ENCODE peak calls at places on chromosomes 5 and 9, in ten cellular contexts. V, U, H, B, Y, L, A, W, O and T are unnamed samples.

GRCh38 chr5:50440651-50441478 is at the start of gene EMB:
- DNase-seq in V (peak), U (peak), H (peak), B (peak), Y (peak), L (peak), A (peak), W (no peak), O (peak), T (peak)

GRCh38 chr5:143887901-143888648 is 76.1 kb downstream of the HMHB1 start:
- DNase-seq in V (no peak), U (no peak), H (peak), B (no peak), Y (no peak), L (peak), A (peak), W (no peak), O (no peak), T (no peak)

GRCh38 chr5:145762833-145763232 is 72.3 kb downstream of the PRELID2 start:
- DNase-seq in V (no peak), U (no peak), H (no peak), B (no peak), Y (no peak), L (no peak), A (no peak), W (no peak), O (no peak), T (no peak)

GRCh38 chr9:97324954-97325353 is 17.5 kb downstream of the CCDC180 start:
- DNase-seq in V (no peak), U (no peak), H (no peak), B (no peak), Y (no peak), L (no peak), A (no peak), W (no peak), O (no peak), T (no peak)

GRCh38 chr9:32854271-32854670 is 70.9 kb downstream of the TMEM215 start:
- DNase-seq in V (no peak), U (no peak), H (no peak), B (no peak), Y (no peak), L (no peak), A (no peak), W (no peak), O (no peak), T (no peak)

GRCh38 chr5:174752121-174752520 is 27.7 kb downstream of the MSX2 start:
- DNase-seq in V (no peak), U (no peak), H (no peak), B (no peak), Y (no peak), L (no peak), A (no peak), W (no peak), O (no peak), T (no peak)

GRCh38 chr5:110165366-110165765 is 475.6 kb downstream of the MAN2A1 start:
- DNase-seq in V (no peak), U (no peak), H (no peak), B (no peak), Y (no peak), L (no peak), A (no peak), W (no peak), O (no peak), T (no peak)

GRCh38 chr9:89204811-89205210 is 26.2 kb upstream of the SHC3 start:
- DNase-seq in V (no peak), U (no peak), H (no peak), B (no peak), Y (no peak), L (no peak), A (no peak), W (no peak), O (no peak), T (no peak)

GRCh38 chr5:142720561-142721275 is 34.8 kb upstream of the FGF1 start:
- DNase-seq in V (no peak), U (peak), H (peak), B (no peak), Y (no peak), L (no peak), A (no peak), W (no peak), O (no peak), T (no peak)

GRCh38 chr5:28313543-28314334 is 1275.4 kb upstream of the CDH9 start:
- DNase-seq in V (no peak), U (no peak), H (no peak), B (no peak), Y (no peak), L (no peak), A (peak), W (no peak), O (no peak), T (no peak)

GRCh38 chr9:38164659-38165221 is 95.7 kb upstream of the SHB start:
- DNase-seq in V (no peak), U (no peak), H (no peak), B (no peak), Y (no peak), L (no peak), A (no peak), W (no peak), O (no peak), T (no peak)

GRCh38 chr9:136567651-136568287 is 21.9 kb upstream of the NOTCH1 start:
- DNase-seq in V (peak), U (peak), H (peak), B (peak), Y (peak), L (peak), A (peak), W (no peak), O (no peak), T (no peak)

GRCh38 chr9:94656190-94656589 is 16.9 kb upstream of the FBP1 start:
- DNase-seq in V (no peak), U (no peak), H (no peak), B (no peak), Y (no peak), L (no peak), A (no peak), W (no peak), O (no peak), T (no peak)

GRCh38 chr9:88580961-88581360 is 46.0 kb downstream of the NXNL2 start:
- DNase-seq in V (no peak), U (no peak), H (no peak), B (no peak), Y (no peak), L (no peak), A (no peak), W (no peak), O (no peak), T (no peak)

GRCh38 chr9:133605446-133605845 is 3.7 kb downstream of the FAM163B start:
- DNase-seq in V (no peak), U (no peak), H (no peak), B (no peak), Y (no peak), L (no peak), A (no peak), W (no peak), O (no peak), T (no peak)

GRCh38 chr9:133604856-133605255 is 4.3 kb downstream of the FAM163B start:
- DNase-seq in V (no peak), U (peak), H (no peak), B (no peak), Y (no peak), L (no peak), A (no peak), W (no peak), O (no peak), T (no peak)

GRCh38 chr9:133605856-133606721 is 3.1 kb downstream of the FAM163B start:
- DNase-seq in V (no peak), U (no peak), H (no peak), B (no peak), Y (no peak), L (no peak), A (no peak), W (no peak), O (no peak), T (no peak)

GRCh38 chr9:133603165-133603927 is 5.8 kb downstream of the FAM163B start:
- DNase-seq in V (no peak), U (no peak), H (no peak), B (no peak), Y (peak), L (no peak), A (no peak), W (no peak), O (no peak), T (no peak)

DNA sequence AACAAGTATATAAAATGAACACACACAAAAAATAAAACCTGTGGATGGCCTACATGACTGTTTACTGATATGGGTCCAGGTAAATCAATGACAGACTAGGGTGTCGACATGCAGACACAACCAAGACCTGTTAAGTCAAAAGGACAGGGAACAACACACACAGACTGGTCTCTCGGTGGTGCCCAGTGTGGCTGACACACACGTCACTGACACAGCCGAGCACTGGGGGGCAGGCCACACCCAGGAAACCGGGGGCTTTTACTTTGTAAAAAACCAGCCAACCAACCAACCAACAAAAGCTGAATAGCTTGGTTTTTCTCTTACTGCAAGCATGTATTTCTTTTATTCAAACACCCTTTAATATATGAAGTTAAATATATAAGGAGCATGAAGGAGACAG is 5.0 kb downstream of the FAM163B start:
- DNase-seq in V (no peak), U (no peak), H (peak), B (no peak), Y (no peak), L (no peak), A (no peak), W (no peak), O (no peak), T (no peak)
- TF ChIP-seq CTCF in V (no peak), U (no peak), H (no peak), B (no peak), Y (no peak), L (no peak), A (no peak), W (peak), O (no peak), T (no peak)

GRCh38 chr9:133737071-133737773 is 930 bp downstream of the SARDH start:
- DNase-seq in V (no peak), U (no peak), H (no peak), B (no peak), Y (no peak), L (no peak), A (no peak), W (no peak), O (no peak), T (no peak)
- TF ChIP-seq CTCF in V (no peak), U (no peak), H (no peak), B (no peak), Y (no peak), L (no peak), A (no peak), W (no peak), O (no peak), T (no peak)

DNA sequence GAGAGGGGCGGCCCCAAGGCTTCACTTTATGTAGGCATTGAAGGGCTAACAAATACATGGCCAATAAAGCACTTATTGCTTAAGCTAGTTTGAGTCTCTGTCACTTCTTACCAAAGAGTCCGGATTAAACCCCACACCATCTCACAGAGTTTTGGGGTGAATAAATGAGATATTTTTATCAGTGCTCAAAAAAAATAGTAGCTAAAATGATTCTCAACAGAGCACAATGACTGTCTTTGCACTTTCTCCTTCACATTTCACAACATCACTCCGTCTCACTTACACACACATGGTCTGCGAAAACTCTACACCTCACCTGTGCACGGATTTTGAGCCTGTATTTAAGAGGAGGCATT is 92.9 kb downstream of the LMX1B start:
- DNase-seq in V (no peak), U (no peak), H (no peak), B (no peak), Y (no peak), L (no peak), A (no peak), W (no peak), O (no peak), T (no peak)
- TF ChIP-seq CTCF in V (no peak), U (no peak), H (no peak), B (no peak), Y (no peak), L (no peak), A (no peak), W (no peak), O (no peak), T (no peak)

GRCh38 chr9:114156311-114156657 is 947 bp downstream of the COL27A1 start:
- DNase-seq in V (no peak), U (no peak), H (peak), B (no peak), Y (no peak), L (no peak), A (no peak), W (no peak), O (no peak), T (no peak)

GRCh38 chr9:114155263-114155966 is at the start of gene COL27A1:
- DNase-seq in V (peak), U (peak), H (peak), B (peak), Y (peak), L (peak), A (peak), W (no peak), O (peak), T (peak)

GRCh38 chr9:114155967-114156294 is 594 bp downstream of the COL27A1 start:
- DNase-seq in V (no peak), U (no peak), H (no peak), B (no peak), Y (peak), L (no peak), A (no peak), W (no peak), O (peak), T (no peak)

GRCh38 chr9:114157516-114158176 is 2.3 kb downstream of the COL27A1 start:
- DNase-seq in V (no peak), U (no peak), H (peak), B (no peak), Y (no peak), L (no peak), A (peak), W (no peak), O (no peak), T (no peak)

GRCh38 chr9:114156658-114157421 is 1.5 kb downstream of the COL27A1 start:
- DNase-seq in V (peak), U (no peak), H (peak), B (no peak), Y (peak), L (peak), A (peak), W (no peak), O (peak), T (peak)
- TF ChIP-seq CTCF in V (no peak), U (no peak), H (no peak), B (no peak), Y (no peak), L (no peak), A (peak), W (peak), O (no peak), T (no peak)

GRCh38 chr5:139295692-139296091 is 2.2 kb downstream of the MATR3 start:
- DNase-seq in V (no peak), U (no peak), H (peak), B (no peak), Y (no peak), L (peak), A (no peak), W (no peak), O (no peak), T (no peak)

GRCh38 chr5:139296198-139296597 is 2.7 kb downstream of the MATR3 start:
- DNase-seq in V (no peak), U (no peak), H (no peak), B (no peak), Y (no peak), L (no peak), A (no peak), W (no peak), O (no peak), T (no peak)

GRCh38 chr5:139293199-139293503 is 389 bp upstream of the MATR3 start:
- DNase-seq in V (no peak), U (no peak), H (no peak), B (no peak), Y (no peak), L (no peak), A (no peak), W (no peak), O (no peak), T (no peak)

GRCh38 chr5:139293504-139294371 is at the start of gene MATR3:
- DNase-seq in V (peak), U (peak), H (peak), B (peak), Y (peak), L (peak), A (peak), W (no peak), O (peak), T (peak)

DNA sequence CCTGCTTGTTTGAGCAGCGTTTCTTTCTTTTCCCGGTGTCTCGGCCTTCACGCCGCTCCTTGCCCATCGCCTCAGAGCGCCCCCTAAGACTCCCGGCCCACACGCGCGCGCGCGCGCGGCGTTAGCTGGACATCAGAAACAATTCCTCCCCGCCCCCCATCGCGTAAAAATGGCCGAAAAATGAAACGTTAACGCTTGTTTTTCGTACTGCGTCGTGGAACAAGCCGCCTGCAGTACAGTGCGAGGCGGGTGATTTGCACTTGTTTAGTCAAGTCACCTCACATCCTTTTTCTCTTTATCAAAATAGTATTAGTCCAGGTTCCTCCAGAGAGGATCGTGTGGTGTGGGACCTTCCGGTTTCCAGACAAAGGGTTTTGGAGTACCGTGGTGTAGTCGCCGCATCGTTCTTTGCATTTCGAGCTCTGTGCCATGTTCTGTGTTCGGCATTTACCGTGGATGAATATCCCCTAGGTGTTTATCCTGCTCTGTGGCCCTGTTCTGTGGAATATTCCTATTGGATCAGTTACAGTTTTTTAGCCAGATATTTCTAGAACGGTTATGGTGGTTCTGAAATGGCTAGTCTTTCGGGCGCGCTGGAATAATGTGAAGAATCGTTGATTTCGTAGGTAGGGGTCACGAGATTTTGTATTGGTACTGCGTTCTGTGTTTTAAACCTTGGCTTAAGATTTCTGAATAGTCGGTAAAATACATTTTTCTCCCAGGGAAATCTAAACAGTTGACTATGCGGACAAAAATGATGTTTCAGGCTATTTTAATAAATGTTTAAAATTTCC is 1.0 kb downstream of the MATR3 start:
- DNase-seq in V (peak), U (peak), H (peak), B (peak), Y (peak), L (peak), A (peak), W (no peak), O (peak), T (peak)
- TF ChIP-seq CTCF in V (peak), U (peak), H (peak), B (peak), Y (no peak), L (peak), A (peak), W (peak), O (peak), T (peak)

GRCh38 chr9:124854822-124855221 is 1.6 kb downstream of the WDR38 start:
- DNase-seq in V (no peak), U (no peak), H (no peak), B (no peak), Y (no peak), L (no peak), A (no peak), W (no peak), O (no peak), T (no peak)
- TF ChIP-seq CTCF in V (no peak), U (no peak), H (no peak), B (no peak), Y (no peak), L (no peak), A (no peak), W (no peak), O (no peak), T (no peak)

GRCh38 chr9:14661421-14662059 is 31.7 kb downstream of the ZDHHC21 start:
- DNase-seq in V (no peak), U (no peak), H (peak), B (no peak), Y (no peak), L (peak), A (peak), W (no peak), O (no peak), T (no peak)
- TF ChIP-seq CTCF in V (peak), U (no peak), H (peak), B (peak), Y (peak), L (peak), A (peak), W (peak), O (peak), T (peak)

DNA sequence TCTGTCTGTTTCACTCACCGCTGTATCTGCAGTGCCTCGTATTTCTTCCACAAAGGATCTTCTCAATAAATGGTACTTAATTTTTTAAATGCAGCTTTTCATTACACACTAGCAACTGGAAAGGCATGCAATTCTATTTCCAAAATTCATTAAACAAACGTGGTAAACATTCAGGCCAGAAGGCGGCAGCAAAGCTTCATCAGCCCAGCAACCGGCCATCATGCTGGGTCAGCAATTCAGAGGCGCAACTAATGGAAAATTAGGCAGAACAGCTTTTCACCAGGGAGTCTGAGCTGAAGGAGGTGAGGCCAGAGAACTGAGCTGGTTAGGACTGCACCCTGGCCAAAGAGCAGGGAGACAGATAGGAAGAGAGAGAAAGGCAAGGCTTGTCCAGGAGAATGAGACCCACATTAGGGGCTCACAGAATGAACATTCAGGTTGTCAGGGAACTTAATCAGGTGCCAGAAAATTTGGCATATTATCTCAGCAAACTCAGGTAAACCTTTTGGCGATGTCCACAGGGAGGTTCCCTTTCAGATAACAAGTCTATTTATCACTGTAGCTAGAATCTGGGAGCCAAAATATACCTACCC is 17.7 kb upstream of the RNF180 start:
- DNase-seq in V (peak), U (peak), H (peak), B (peak), Y (peak), L (peak), A (peak), W (no peak), O (peak), T (peak)
- TF ChIP-seq CTCF in V (peak), U (peak), H (peak), B (peak), Y (peak), L (peak), A (peak), W (peak), O (peak), T (peak)

DNA sequence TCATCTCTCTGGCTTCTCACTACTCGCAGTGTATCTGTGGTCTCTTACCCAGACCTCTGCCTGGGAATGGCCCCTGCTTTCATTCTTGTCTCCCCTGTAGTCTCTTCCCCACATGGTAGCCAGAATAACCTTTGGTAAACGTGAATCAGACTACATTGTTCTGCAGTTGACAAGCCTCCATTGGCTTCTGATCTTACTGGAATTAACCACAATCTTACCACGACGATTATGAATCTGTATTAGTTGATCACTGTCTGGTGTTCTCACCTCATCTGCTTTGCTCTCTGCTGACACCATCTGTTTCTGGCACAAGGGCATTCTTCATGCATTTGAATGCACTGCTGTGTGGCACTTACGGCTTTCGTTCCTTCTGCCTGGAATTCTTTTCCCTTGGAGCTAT is 781.2 kb downstream of the MTRR start:
- DNase-seq in V (no peak), U (no peak), H (no peak), B (no peak), Y (no peak), L (no peak), A (peak), W (peak), O (no peak), T (no peak)
- TF ChIP-seq CTCF in V (no peak), U (no peak), H (no peak), B (no peak), Y (no peak), L (no peak), A (no peak), W (peak), O (no peak), T (no peak)